ENCODE peak calls at places on chromosomes 12 and 14, in five cellular contexts. Z is suprapubic skin, D is cardiac muscle cell, L is PC-9, U is sigmoid colon. Y is an unnamed sample. For H3K4me1, the result is how much of the 10 kb centered on the place peaks cover.

GRCh38 chr14:82385043-82385442 is 851.4 kb upstream of the SEL1L start:
- DNase-seq in U (no peak), L (no peak), D (no peak), Z (no peak), Y (no peak)

GRCh38 chr12:125198647-125199046 is 133.4 kb downstream of the AACS start:
- DNase-seq in U (no peak), L (no peak), D (no peak), Z (no peak), Y (no peak)

GRCh38 chr14:57066887-57067513 is 201.7 kb downstream of the EXOC5 start:
- DNase-seq in D (peak), Z (no peak), U (no peak), L (peak), Y (no peak)

GRCh38 chr14:23376477-23377200 is at the start of gene CMTM5:
- DNase-seq in D (peak), L (no peak), Z (no peak), U (peak), Y (peak)

GRCh38 chr12:120474092-120474960 is 4.8 kb upstream of the SRSF9 start:
- DNase-seq in L (peak), D (peak), Z (no peak), U (no peak), Y (no peak)

GRCh38 chr12:57579011-57579410 is 12.0 kb upstream of the PIP4K2C start:
- DNase-seq in U (no peak), Z (no peak), L (no peak), D (no peak), Y (no peak)

GRCh38 chr14:67942311-67942710 is 122.7 kb downstream of the RAD51B start:
- DNase-seq in D (peak), Z (no peak), U (no peak), L (no peak), Y (no peak)

GRCh38 chr14:21494902-21495762 is 16.0 kb downstream of the METTL3 start:
- DNase-seq in U (no peak), L (no peak), D (peak), Z (no peak), Y (no peak)

GRCh38 chr14:32201196-32201815 is 539 bp upstream of the RNU6-7 start:
- DNase-seq in L (peak), U (peak), Z (peak), D (peak), Y (peak)

GRCh38 chr14:81125536-81125935 is 95.2 kb downstream of the GTF2A1 start:
- DNase-seq in U (no peak), L (no peak), D (no peak), Z (no peak), Y (no peak)

GRCh38 chr14:96204151-96205058 is at the start of gene BDKRB2:
- DNase-seq in U (peak), Z (peak), L (peak), D (peak), Y (peak)

GRCh38 chr12:104182144-104182543 is 33.4 kb upstream of the TXNRD1 start:
- DNase-seq in D (peak), U (peak), L (no peak), Z (peak), Y (no peak)

GRCh38 chr12:95390932-95391331 is 83.0 kb upstream of the METAP2 start:
- DNase-seq in D (no peak), L (no peak), Z (no peak), U (no peak), Y (no peak)

GRCh38 chr12:117363263-117363662 is 1.8 kb upstream of the NOS1 start:
- DNase-seq in D (no peak), L (no peak), Z (no peak), U (no peak), Y (no peak)

GRCh38 chr12:117365072-117365616 is 3.7 kb upstream of the NOS1 start:
- DNase-seq in D (no peak), Z (no peak), L (no peak), U (no peak), Y (no peak)

GRCh38 chr12:117362391-117362790 is 965 bp upstream of the NOS1 start:
- DNase-seq in D (no peak), U (no peak), Z (no peak), L (no peak), Y (no peak)

GRCh38 chr12:117361905-117362304 is 479 bp upstream of the NOS1 start:
- DNase-seq in Z (no peak), U (no peak), D (no peak), L (no peak), Y (no peak)

DNA sequence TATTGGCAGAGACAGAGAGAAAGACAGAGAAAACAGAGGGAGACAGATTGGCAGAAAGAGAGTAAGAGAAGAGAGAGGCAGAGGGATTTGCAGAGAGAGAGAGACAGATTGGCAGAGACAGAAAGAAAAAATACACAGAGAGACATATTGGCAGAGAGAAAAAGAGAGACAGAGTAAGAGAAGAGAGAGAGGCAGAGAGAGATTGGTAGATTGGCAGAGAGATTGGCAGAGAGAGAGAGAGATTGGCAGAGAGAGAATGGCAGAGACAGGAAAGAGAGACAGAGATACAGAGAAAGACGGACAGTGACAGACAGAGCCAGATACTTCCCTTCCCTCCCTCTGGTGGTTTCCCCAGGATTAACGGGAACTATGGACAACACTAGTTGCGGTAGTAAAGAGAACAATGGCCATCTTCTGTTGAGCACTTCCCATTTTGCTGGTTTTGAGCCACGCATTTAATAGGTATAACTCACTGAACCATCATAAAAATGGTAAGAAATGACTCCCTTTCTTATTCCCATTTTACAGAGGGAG is 2.6 kb upstream of the NOS1 start:
- DNase-seq in U (no peak), D (no peak), Z (no peak), L (no peak), Y (no peak)
- TF ChIP-seq CTCF in U (no peak), D (no peak), Z (no peak), L (no peak), Y (no peak)

GRCh38 chr12:123990512-123990911 is 17.5 kb downstream of the ZNF664 start:
- DNase-seq in Z (no peak), L (no peak), D (peak), U (no peak), Y (no peak)

GRCh38 chr12:123991402-123991951 is 18.5 kb downstream of the ZNF664 start:
- DNase-seq in Z (no peak), D (no peak), L (no peak), U (no peak), Y (no peak)

GRCh38 chr12:123995023-123995422 is 22.0 kb downstream of the ZNF664 start:
- DNase-seq in U (no peak), L (no peak), Z (no peak), D (peak), Y (no peak)

GRCh38 chr12:123989753-123990152 is 16.7 kb downstream of the ZNF664 start:
- DNase-seq in U (no peak), D (no peak), Z (no peak), L (no peak), Y (no peak)

DNA sequence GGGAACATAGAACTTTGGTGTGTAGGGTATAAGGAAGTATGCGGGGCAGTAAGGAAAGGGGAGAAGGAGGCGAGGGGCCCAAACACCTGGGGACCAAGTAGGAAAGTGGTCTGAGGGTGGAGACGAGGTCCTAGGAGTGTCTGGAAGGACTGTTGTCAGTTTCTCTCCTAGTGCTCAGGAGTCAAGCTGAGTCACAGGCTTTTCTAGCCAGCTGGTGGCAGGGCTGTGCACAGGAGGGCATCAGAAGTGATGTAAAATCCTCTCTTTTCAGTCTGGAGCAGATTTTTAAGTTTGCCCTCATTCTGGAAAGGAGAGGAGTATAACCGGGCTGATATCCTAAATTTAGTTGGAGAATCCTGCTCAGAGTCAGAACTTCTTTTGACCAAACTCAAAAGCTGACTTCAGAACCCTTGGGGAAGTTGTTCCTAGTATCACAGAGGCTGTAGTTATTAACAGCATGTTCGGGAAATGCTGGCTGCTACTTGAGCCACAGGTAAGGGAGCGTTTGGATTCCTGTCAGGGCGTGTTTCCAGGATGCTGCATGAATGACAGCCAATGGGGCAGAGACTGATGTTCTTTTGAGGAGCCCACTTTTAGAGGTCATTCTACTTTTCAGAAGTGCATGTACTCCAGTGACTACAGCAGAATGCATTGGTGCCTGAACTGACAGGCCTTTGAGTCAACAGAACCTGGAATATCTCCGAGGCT is 19.3 kb downstream of the ZNF664 start:
- DNase-seq in L (no peak), D (no peak), U (no peak), Z (no peak), Y (no peak)
- H3K4me1 ChIP-seq in L (under half), D (half or more), U (under half), Z (under half), Y (under half)

GRCh38 chr14:41607966-41608663 is 1.4 kb downstream of the LRFN5 start:
- DNase-seq in Z (no peak), L (no peak), U (peak), D (no peak), Y (no peak)
- H3K4me3 ChIP-seq in Z (peak), L (no peak), U (peak), D (peak), Y (peak)

GRCh38 chr14:97410667-97411286 is 613.6 kb downstream of the VRK1 start:
- DNase-seq in L (no peak), D (no peak), U (no peak), Z (no peak), Y (no peak)
- TF ChIP-seq CTCF in L (no peak), D (no peak), U (no peak), Z (no peak), Y (no peak)

DNA sequence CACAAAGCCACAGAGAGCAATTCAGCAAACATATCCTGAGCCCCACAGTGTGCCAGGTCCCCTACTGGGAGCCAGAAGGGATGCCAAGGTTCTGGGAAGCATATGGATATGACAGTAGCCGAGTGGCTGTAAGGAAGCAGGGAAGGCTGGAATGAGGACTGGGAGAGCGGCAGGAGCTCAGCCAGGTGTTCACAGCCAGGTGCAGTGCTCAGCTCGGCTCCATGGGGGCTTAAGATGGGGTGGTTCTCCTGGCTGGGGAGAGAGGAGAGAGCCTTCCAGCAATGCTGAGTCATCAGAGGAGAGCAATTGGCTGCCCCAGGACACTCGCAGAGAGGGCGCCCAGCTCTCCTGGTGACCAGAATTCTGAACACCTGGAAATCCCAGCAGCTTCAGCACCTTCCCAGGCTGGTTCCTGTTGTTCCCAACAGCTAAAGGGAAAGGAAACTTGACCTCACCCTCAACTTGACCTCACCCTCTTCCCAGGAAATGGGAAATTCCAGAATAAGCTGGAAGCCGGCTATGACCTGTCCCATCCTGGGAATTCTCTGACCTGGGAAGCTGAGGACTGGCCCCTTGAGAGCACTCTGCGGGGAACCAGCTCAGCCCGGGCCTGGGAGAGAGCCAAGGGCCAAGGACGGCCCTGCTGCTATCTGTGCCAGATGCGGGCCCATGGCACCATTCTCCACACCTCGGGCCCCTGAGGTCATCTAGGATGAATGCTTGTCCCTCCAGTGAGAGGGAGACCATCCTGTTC is 34.6 kb downstream of the SLC6A12 start:
- DNase-seq in D (no peak), Z (no peak), U (no peak), L (no peak), Y (no peak)
- H3K4me1 ChIP-seq in D (under half), Z (under half), U (under half), L (under half), Y (under half)

GRCh38 chr14:97634786-97635185 is 837.6 kb downstream of the VRK1 start:
- DNase-seq in Z (no peak), U (no peak), L (no peak), D (no peak), Y (no peak)
- H3K4me3 ChIP-seq in Z (peak), U (peak), L (no peak), D (no peak), Y (peak)